ENCODE peak calls at places on chromosomes 6 and 20, in eight cellular contexts. Y is fibroblast of lung, E is cardiac fibroblast, Z is heart right ventricle, A is thoracic aorta, W is left ventricle myocardium inferior, K is bronchial epithelial cell, S is lung. U is an unnamed sample.

GRCh38 chr20:13638162-13638495 is 603 bp downstream of the TASP1 start:
- DNase-seq in W (no peak), E (peak; percentile 32), S (no peak), K (peak; percentile 27), Y (no peak), A (no peak), Z (no peak), U (peak; percentile 5)

GRCh38 chr6:5398530-5398929 is 137.2 kb downstream of the FARS2 start:
- DNase-seq in W (no peak), Y (peak; percentile 61), A (no peak), K (peak; percentile 78), S (no peak), E (peak; percentile 69), Z (no peak), U (peak; percentile 42)

GRCh38 chr6:36962874-36963273 is 8.3 kb downstream of the PI16 start:
- DNase-seq in Y (peak; percentile 57), W (peak; percentile 73), S (peak; percentile 69), E (peak; percentile 80), A (no peak), K (peak; percentile 43), Z (peak; percentile 72), U (no peak)

GRCh38 chr6:113829702-113830058 is 27.5 kb upstream of the MARCKS start:
- DNase-seq in Y (no peak), A (no peak), E (peak; percentile 48), S (no peak), Z (no peak), K (no peak), W (no peak), U (peak; percentile 81)

GRCh38 chr20:58212636-58213035 is 15.8 kb downstream of the ANKRD60 start:
- DNase-seq in S (no peak), A (no peak), W (no peak), E (no peak), Z (no peak), Y (no peak), K (no peak), U (no peak)

GRCh38 chr6:127635091-127635490 is 58.1 kb downstream of the C6orf58 start:
- DNase-seq in W (no peak), K (no peak), Y (no peak), A (no peak), S (no peak), E (no peak), Z (no peak), U (no peak)

GRCh38 chr20:17615645-17616479 is 46.0 kb downstream of the DSTN start:
- DNase-seq in Z (no peak), E (no peak), K (no peak), W (no peak), Y (no peak), S (peak; percentile 27), A (no peak), U (no peak)

GRCh38 chr20:63123326-63123725 is 92.6 kb downstream of the YTHDF1 start:
- DNase-seq in S (no peak), K (no peak), A (no peak), Z (peak; percentile 3), W (peak; percentile 3), E (no peak), Y (no peak), U (no peak)

GRCh38 chr6:113936093-113936934 is 34.6 kb downstream of the HDAC2 start:
- DNase-seq in S (no peak), Y (peak; percentile 76), A (no peak), W (no peak), Z (no peak), E (peak; percentile 76), K (peak; percentile 62), U (peak; percentile 76)

GRCh38 chr20:35991142-35991771 is 22.9 kb downstream of the CNBD2 start:
- DNase-seq in E (peak; percentile 54), Z (no peak), S (no peak), Y (peak; percentile 37), W (no peak), K (peak; percentile 43), A (no peak), U (peak; percentile 24)

GRCh38 chr6:56849876-56850275 is 105.0 kb upstream of the BEND6 start:
- DNase-seq in A (no peak), Y (peak; percentile 41), E (no peak), Z (no peak), K (no peak), W (no peak), S (no peak), U (peak; percentile 77)

GRCh38 chr6:69232506-69233194 is 564.2 kb downstream of the LMBRD1 start:
- DNase-seq in E (peak; percentile 70), Y (peak; percentile 75), Z (peak; percentile 80), S (peak; percentile 70), A (peak; percentile 4), K (peak; percentile 35), W (peak; percentile 77), U (peak; percentile 76)

GRCh38 chr6:93417421-93417996 is 1.9 kb downstream of the EPHA7 start:
- DNase-seq in K (no peak), A (no peak), W (no peak), Y (peak; percentile 73), S (no peak), Z (no peak), E (peak; percentile 34), U (peak; percentile 70)
- H3K4me3 ChIP-seq in K (no peak overlapping the region), A (peak overlapping the region; percentile 70), W (peak overlapping the region; percentile 76), Y (peak overlapping the region; percentile 4), S (peak overlapping the region; percentile 3), Z (peak overlapping the region; percentile 46), E (peak overlapping the region; percentile 44), U (peak overlapping the region; percentile 69)

GRCh38 chr6:161618816-161619454 is 345.1 kb upstream of the AGPAT4 start:
- DNase-seq in W (peak; percentile 20), A (no peak), K (peak; percentile 18), Z (no peak), E (peak; percentile 51), S (no peak), Y (peak; percentile 75), U (peak; percentile 71)
- TF ChIP-seq CTCF in W (peak; percentile 45), A (no peak), K (peak; percentile 21), Z (peak; percentile 42), E (peak; percentile 49), S (no peak), Y (peak; percentile 51), U (peak; percentile 68)

DNA sequence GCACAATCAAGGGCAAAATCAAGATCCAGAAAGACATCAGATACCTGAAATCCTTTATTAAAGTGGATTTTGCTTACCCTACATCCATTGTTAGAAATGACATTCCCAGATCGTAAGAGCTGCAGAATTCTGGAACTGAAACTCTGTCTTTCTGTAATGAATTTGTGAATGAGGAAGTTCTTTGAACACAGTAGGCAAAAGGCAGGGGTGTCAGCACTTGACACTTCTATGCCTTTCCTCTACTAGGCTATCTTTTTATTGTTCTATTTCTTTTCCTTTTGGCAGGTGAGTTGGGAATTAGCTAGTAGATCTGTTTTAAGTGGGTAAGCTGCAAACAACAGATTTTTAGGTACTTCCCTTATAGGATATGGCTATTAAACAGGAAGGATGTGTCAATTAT is 126.3 kb downstream of the CARMIL1 start:
- DNase-seq in Z (no peak), E (no peak), Y (no peak), K (no peak), W (no peak), S (no peak), A (no peak), U (no peak)
- H3K4me3 ChIP-seq in Z (no peak overlapping the region), E (no peak overlapping the region), Y (no peak overlapping the region), K (no peak overlapping the region), W (no peak overlapping the region), S (no peak overlapping the region), A (peak overlapping the region; percentile 54), U (no peak overlapping the region)

DNA sequence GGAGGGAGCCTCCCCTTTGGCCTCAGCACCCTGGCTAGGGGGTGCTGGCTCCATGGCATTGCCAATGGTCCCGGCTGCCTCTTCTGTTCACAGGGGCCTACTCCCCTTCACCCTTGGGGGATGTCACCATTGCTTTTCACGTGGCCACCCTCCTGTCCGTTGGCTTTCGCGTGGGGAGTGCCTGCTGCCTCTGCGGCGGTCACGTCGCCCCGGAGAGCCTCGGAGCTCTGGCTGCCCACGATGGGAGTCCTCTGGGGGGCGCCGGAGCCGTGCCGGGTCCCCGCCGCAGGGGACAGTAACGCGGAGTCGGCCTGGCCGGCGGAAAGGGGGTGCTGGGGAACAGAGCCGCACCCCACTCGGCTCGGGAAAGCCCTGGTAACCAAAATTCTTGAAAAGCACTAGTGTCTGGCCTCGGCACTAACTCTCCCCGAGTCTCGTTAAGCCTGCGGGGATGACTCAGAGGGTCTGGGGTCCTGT is 661 bp upstream of the HEBP2 start:
- DNase-seq in E (no peak), A (no peak), W (peak; percentile 44), S (peak; percentile 39), Y (peak; percentile 20), Z (peak; percentile 60), K (no peak), U (no peak)
- TF ChIP-seq CTCF in E (no peak), A (no peak), W (peak; percentile 40), S (no peak), Y (peak; percentile 14), Z (peak; percentile 30), K (peak; percentile 19), U (peak; percentile 42)

U was measured in astrocyte of the spinal cord.